ENCODE peak calls at places on chromosomes 1 and 21, in five cellular contexts. G is GM06990, D is GM13976, P is Panc1, O is tibial nerve. I is an unnamed sample.
A peak's percentile ranks its signal among the peaks of the same experiment; 100 is the strongest.

GRCh38 chr1:32122141-32122540 is 14.3 kb downstream of the KPNA6 start:
- DNase-seq in D (no peak), O (no peak), G (no peak), P (no peak), I (no peak)

GRCh38 chr1:201763439-201764140 is 65.4 kb upstream of the IPO9 start:
- DNase-seq in G (no peak), O (no peak), D (no peak), P (no peak), I (no peak)

GRCh38 chr1:75203415-75204277 is 69.5 kb downstream of the LHX8 start:
- DNase-seq in G (no peak), O (peak; percentile 8), P (peak; percentile 62), D (peak; percentile 32), I (peak; percentile 75)

GRCh38 chr1:202698276-202698675 is 12.0 kb downstream of the SYT2 start:
- DNase-seq in P (no peak), D (no peak), G (no peak), O (no peak), I (no peak)

GRCh38 chr1:211616231-211617031 is 37.5 kb upstream of the SLC30A1 start:
- DNase-seq in P (no peak), G (no peak), O (peak; percentile 33), D (no peak), I (no peak)

GRCh38 chr1:29394521-29394921 is 158.2 kb downstream of the PTPRU start:
- DNase-seq in O (no peak), P (no peak), G (no peak), D (no peak), I (no peak)

GRCh38 chr1:25612421-25612820 is 4.2 kb upstream of the MAN1C1 start:
- DNase-seq in G (no peak), P (no peak), D (no peak), O (no peak), I (no peak)

GRCh38 chr1:59553381-59553780 is 256.5 kb downstream of the FGGY start:
- DNase-seq in G (no peak), D (no peak), O (no peak), P (no peak), I (no peak)

GRCh38 chr21:42939581-42940413 is 14.4 kb upstream of the ERVH48-1 start:
- DNase-seq in P (peak; percentile 67), O (peak; percentile 86), D (peak; percentile 1), G (no peak), I (peak; percentile 88)

GRCh38 chr1:240414237-240414636 is 197.7 kb downstream of the GREM2 start:
- DNase-seq in G (no peak), P (no peak), O (no peak), D (no peak), I (peak; percentile 78)

GRCh38 chr1:51216631-51217030 is 19.4 kb upstream of the RNF11 start:
- DNase-seq in D (no peak), G (no peak), O (no peak), P (no peak), I (no peak)

GRCh38 chr1:217332426-217333065 is 298.3 kb downstream of the GPATCH2 start:
- DNase-seq in D (no peak), O (peak; percentile 21), P (no peak), G (no peak), I (no peak)

GRCh38 chr1:97796716-97797115 is 124.1 kb downstream of the DPYD start:
- DNase-seq in P (no peak), G (no peak), O (no peak), D (no peak), I (no peak)

GRCh38 chr1:118821801-118822200 is 166.3 kb downstream of the TBX15 start:
- DNase-seq in G (no peak), P (no peak), D (no peak), O (peak; percentile 16), I (no peak)

GRCh38 chr1:180235077-180235501 is 5.0 kb downstream of the LHX4 start:
- DNase-seq in D (no peak), P (no peak), O (no peak), G (no peak), I (no peak)

GRCh38 chr1:77447669-77448068 is 165.8 kb downstream of the AK5 start:
- DNase-seq in O (no peak), D (no peak), P (no peak), G (no peak), I (no peak)

GRCh38 chr1:210698661-210699060 is 370.0 kb downstream of the HHAT start:
- DNase-seq in O (no peak), G (no peak), D (no peak), P (no peak), I (no peak)

GRCh38 chr1:189513091-189513490 is 964.6 kb downstream of the BRINP3 start:
- DNase-seq in D (no peak), P (no peak), O (no peak), G (no peak), I (no peak)

GRCh38 chr1:203320546-203321272 is 15.4 kb downstream of the BTG2 start:
- DNase-seq in O (no peak), D (peak; percentile 68), P (no peak), G (peak; percentile 79), I (no peak)

DNA sequence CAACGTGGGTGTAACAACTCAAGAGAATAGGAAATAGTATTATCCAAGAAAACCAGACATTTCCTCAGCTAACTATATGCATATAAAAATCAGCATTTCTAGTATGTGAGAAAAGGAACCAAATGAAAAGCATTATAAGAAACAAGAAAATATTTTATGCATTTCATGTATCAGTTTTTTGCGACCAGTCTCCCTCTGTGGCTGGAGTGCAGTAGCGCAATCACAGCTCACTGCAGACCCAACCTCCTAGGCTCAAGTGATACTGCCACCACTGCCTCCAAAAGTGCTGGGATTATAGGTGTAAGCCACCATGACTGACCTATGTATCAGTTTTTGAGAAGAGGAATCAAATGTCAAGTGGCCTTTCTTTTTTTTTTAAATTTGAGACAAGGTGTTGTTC is 31.0 kb downstream of the SLC16A1 start:
- DNase-seq in O (no peak), G (no peak), D (no peak), P (no peak), I (no peak)
- TF ChIP-seq CTCF in O (no peak), G (no peak), D (no peak), P (no peak), I (no peak)

GRCh38 chr1:235783148-235783776 is 83.4 kb downstream of the LYST start:
- DNase-seq in P (no peak), O (no peak), D (peak; percentile 12), G (no peak), I (peak; percentile 18)
- TF ChIP-seq CTCF in P (peak; percentile 73), O (no peak), D (no peak), G (peak; percentile 34), I (peak; percentile 41)

DNA sequence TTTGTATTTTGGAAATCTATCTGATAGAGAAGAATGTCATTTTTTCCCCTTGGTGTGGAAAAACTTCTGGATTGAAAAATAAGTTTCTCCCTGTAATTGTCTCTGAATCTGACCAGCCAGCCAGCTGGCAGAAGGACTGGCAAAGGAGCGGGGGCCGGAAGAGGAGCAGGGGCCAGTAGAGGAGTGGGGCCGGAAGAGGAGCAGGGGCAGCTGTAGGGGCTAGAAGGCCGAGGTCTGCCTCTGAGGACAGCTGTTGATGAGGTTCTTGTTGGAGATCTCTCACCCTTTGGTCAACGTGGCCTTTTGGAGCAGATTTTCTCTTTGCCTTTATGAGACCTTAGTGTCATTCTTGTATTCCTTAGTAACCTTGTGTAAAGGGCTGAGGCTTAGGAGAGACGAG is 121.8 kb downstream of the GALNT2 start:
- DNase-seq in G (no peak), D (no peak), O (no peak), P (no peak), I (no peak)
- TF ChIP-seq CTCF in G (no peak), D (no peak), O (no peak), P (no peak), I (no peak)

GRCh38 chr1:150613061-150613920 is 16.1 kb downstream of the ENSA start:
- DNase-seq in P (peak; percentile 88), G (peak; percentile 75), D (peak; percentile 63), O (peak; percentile 43), I (peak; percentile 34)
- TF ChIP-seq CTCF in P (no peak), G (no peak), D (no peak), O (no peak), I (no peak)

GRCh38 chr1:160942926-160943325 is 11.7 kb downstream of the ITLN2 start:
- DNase-seq in G (no peak), D (no peak), P (no peak), O (no peak), I (no peak)
- TF ChIP-seq CTCF in G (peak; percentile 29), D (peak; percentile 12), P (peak; percentile 73), O (no peak), I (no peak)

DNA sequence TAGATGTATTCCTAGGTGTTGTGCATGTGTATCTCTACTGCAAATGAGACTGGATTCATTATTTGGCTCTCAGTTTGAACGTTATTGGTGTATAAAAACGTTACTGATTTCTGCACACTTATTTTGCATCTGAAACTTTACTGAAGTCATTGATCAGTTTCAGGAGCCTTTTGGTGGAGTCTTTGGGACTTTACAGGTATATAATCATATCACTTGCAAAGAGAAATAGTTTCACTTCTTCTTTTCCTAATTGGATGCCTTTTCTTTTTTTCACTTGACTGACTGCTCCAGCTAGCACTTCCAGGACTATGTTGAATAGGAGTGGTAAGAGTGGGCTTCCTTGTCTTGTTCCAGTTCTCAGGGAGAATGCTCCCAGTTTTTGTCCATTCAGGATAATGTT is 252.2 kb downstream of the SMYD3 start:
- DNase-seq in O (no peak), G (no peak), D (peak; percentile 15), P (no peak), I (no peak)
- TF ChIP-seq CTCF in O (no peak), G (no peak), D (no peak), P (no peak), I (no peak)

GRCh38 chr1:199954701-199955100 is 72.8 kb upstream of the NR5A2 start:
- DNase-seq in D (peak; percentile 47), P (no peak), G (no peak), O (no peak), I (no peak)
- TF ChIP-seq CTCF in D (peak; percentile 33), P (peak; percentile 77), G (peak; percentile 67), O (no peak), I (peak; percentile 49)

GRCh38 chr1:21700094-21700493 is 30.9 kb upstream of the RAP1GAP start:
- DNase-seq in P (no peak), D (no peak), G (no peak), O (no peak), I (no peak)
- TF ChIP-seq CTCF in P (no peak), D (no peak), G (no peak), O (no peak), I (no peak)

DNA sequence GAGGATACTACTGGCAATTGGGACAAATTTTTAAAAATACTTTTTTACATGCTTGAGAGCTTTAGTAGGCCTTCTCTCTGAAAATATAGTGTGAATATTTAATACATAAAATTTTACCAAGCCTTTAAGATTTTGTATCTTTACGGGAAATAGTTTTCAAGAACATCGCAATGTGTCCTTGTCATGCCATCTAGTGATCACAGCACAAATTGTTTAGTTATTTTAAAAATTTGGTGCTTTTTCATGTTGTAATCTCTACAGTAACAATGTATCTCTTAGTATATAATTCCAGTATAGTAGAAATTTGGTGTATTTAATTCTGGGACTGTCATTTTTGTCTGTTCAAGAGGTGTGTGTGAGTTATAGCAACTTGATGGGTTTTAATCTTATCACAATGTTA is 6.7 kb downstream of the CDC7 start:
- DNase-seq in G (no peak), D (no peak), P (no peak), O (no peak), I (no peak)
- TF ChIP-seq CTCF in G (no peak), D (no peak), P (no peak), O (no peak), I (no peak)

DNA sequence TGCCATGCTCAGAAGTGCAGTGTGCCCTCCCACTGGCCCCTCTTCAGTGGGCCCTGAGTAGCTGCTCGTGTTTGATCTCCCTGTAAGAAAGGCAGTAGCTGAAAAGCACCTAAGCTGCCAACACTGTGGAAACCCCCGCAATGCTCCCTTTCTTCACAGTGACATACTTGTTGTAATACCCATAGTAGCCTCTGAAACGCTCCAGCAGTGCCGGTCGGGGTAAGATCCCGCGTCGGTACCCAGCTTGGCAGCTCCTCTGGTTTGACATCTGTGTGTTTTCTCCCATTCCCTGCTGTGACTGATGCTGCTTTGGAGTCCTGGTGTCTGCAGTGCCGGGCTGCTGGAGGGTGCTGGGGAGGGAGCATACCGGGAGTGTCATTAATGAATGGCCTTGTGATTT is 3.6 kb downstream of the CHAF1B start:
- DNase-seq in O (no peak), D (no peak), G (peak; percentile 21), P (no peak), I (no peak)
- TF ChIP-seq CTCF in O (no peak), D (no peak), G (no peak), P (no peak), I (no peak)

I was measured in AG09319.